ENCODE peak calls at places on chromosomes 4 and X, in five cellular contexts. T, M, S, Y and W are unnamed samples.

GRCh38 chr4:160233141-160233540 is 1130.3 kb downstream of the RAPGEF2 start:
- DNase-seq in Y (no peak), S (no peak), M (no peak), T (no peak), W (no peak)

GRCh38 chr4:80732010-80732409 is 298.5 kb upstream of the BMP3 start:
- DNase-seq in Y (no peak), S (no peak), M (no peak), T (no peak), W (no peak)

GRCh38 chr4:74934016-74934821 is 1.3 kb downstream of the PARM1 start:
- DNase-seq in T (peak), M (peak), Y (no peak), S (peak), W (no peak)

GRCh38 chr4:22901631-22902030 is 208.9 kb downstream of the GBA3 start:
- DNase-seq in Y (no peak), T (no peak), M (no peak), S (no peak), W (no peak)

GRCh38 chrX:356385-357034 is 30.2 kb downstream of the PPP2R3B start:
- DNase-seq in S (no peak), Y (no peak), T (no peak), M (no peak), W (no peak)

GRCh38 chrX:81890476-81890875 is 688.6 kb downstream of the SH3BGRL start:
- DNase-seq in M (no peak), T (no peak), Y (no peak), S (no peak), W (no peak)

GRCh38 chr4:88158360-88159136 is at the start of gene ABCG2:
- DNase-seq in Y (peak), M (peak), S (peak), T (peak), W (no peak)

GRCh38 chr4:113919611-113920010 is 59.8 kb downstream of the ARSJ start:
- DNase-seq in M (no peak), S (no peak), Y (no peak), T (no peak), W (no peak)

GRCh38 chrX:130775849-130776248 is 127.2 kb downstream of the ENOX2 start:
- DNase-seq in S (no peak), M (no peak), Y (no peak), T (no peak), W (no peak)

GRCh38 chrX:119816300-119816699 is 24.9 kb upstream of the RPL39 start:
- DNase-seq in S (no peak), Y (no peak), T (no peak), M (no peak), W (no peak)

GRCh38 chrX:100685284-100685996 is 41.4 kb downstream of the SRPX2 start:
- DNase-seq in M (peak), T (peak), Y (peak), S (peak), W (peak)

GRCh38 chr4:2497324-2497723 is 28.4 kb downstream of the RNF4 start:
- DNase-seq in S (no peak), Y (no peak), T (no peak), M (no peak), W (no peak)

GRCh38 chr4:7522452-7522851 is 87.7 kb upstream of the PSAPL1 start:
- DNase-seq in M (no peak), Y (no peak), S (no peak), T (no peak), W (no peak)

GRCh38 chrX:22634081-22634480 is 361.4 kb downstream of the CBLL2 start:
- DNase-seq in M (no peak), Y (no peak), T (no peak), S (no peak), W (no peak)

GRCh38 chr4:153517159-153517558 is 51.0 kb downstream of the TMEM131L start:
- DNase-seq in M (no peak), S (no peak), T (no peak), Y (no peak), W (no peak)

GRCh38 chrX:104659037-104659744 is 93.2 kb downstream of the IL1RAPL2 start:
- DNase-seq in M (peak), Y (no peak), T (peak), S (no peak), W (no peak)

GRCh38 chr4:84126061-84126787 is 372.9 kb downstream of the NKX6-1 start:
- DNase-seq in Y (no peak), T (no peak), M (no peak), S (no peak), W (no peak)

GRCh38 chr4:189304755-189305154 is 635.9 kb upstream of the FRG1 start:
- DNase-seq in Y (no peak), M (no peak), T (no peak), S (no peak), W (no peak)

GRCh38 chr4:186067757-186068385 is 1.1 kb upstream of the TLR3 start:
- DNase-seq in T (peak), S (peak), Y (peak), M (peak), W (no peak)

GRCh38 chr4:107870916-107871786 is 46.4 kb downstream of the SGMS2 start:
- DNase-seq in Y (no peak), T (no peak), S (no peak), M (no peak), W (no peak)

GRCh38 chrX:1152090-1152489 is 60.4 kb downstream of the CRLF2 start:
- DNase-seq in T (no peak), S (no peak), M (no peak), Y (no peak), W (no peak)

GRCh38 chrX:150574824-150575409 is 6.5 kb downstream of the MTM1 start:
- DNase-seq in S (no peak), M (no peak), T (no peak), Y (no peak), W (no peak)

GRCh38 chr4:71445819-71446218 is 107.0 kb downstream of the SLC4A4 start:
- DNase-seq in T (no peak), S (no peak), Y (no peak), M (no peak), W (no peak)
- H3K27ac ChIP-seq in T (no peak), S (no peak), Y (no peak), M (no peak), W (no peak)

GRCh38 chr4:184815046-184815877 is 10.5 kb downstream of the ACSL1 start:
- DNase-seq in Y (no peak), T (peak), M (peak), S (peak), W (peak)
- H3K27ac ChIP-seq in Y (no peak), T (peak), M (peak), S (no peak), W (no peak)

GRCh38 chr4:39510348-39510929 is 16.8 kb downstream of the UGDH start:
- DNase-seq in Y (no peak), M (no peak), S (no peak), T (no peak), W (no peak)

GRCh38 chr4:39502034-39502658 is 25.1 kb downstream of the UGDH start:
- DNase-seq in M (no peak), S (no peak), Y (no peak), T (no peak), W (no peak)

GRCh38 chr4:39505581-39505980 is 21.7 kb downstream of the UGDH start:
- DNase-seq in S (no peak), T (no peak), M (no peak), Y (no peak), W (no peak)
- H3K27ac ChIP-seq in S (no peak), T (no peak), M (no peak), Y (no peak), W (no peak)

DNA sequence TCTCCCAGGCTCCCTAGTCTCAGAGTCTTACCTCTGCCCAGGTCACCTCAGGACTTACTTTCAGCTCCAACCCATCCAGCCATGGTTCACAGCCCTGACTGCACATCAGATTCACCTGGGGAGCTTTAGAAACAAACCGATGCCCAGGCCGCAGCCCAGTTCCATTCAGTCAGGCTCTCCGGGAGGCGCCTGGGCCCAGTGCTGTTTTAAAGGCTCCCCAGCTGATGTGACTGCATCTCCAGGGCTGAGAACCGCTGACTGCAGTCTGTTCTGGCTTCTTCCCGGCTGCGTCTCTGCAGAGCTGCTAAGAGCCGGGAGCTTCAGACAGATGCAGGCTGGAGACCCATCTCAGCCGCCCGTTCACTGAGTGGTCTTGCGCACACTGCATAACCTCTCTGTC is 44.4 kb upstream of the LGI2 start:
- DNase-seq in M (no peak), S (no peak), Y (no peak), T (no peak), W (no peak)
- H3K27ac ChIP-seq in M (no peak), S (no peak), Y (no peak), T (no peak), W (no peak)

DNA sequence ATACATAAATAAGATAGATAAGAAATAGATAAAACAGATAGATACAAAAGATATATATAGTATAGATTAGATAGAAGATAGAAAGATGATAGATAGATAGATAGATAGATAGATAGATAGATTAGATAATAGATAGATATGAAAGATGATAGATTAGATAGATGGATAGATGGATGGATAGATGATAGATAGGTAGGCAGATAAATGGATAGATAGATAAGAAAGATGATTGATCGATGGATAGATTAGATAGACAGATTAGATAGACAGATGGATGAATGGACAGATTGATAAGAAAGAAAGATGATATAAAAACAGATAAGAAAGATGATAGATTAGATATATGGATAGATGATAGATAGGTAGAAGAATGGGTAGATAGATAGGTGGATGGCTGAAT is 90.3 kb downstream of the SMIM20 start:
- DNase-seq in T (no peak), Y (no peak), M (no peak), S (no peak), W (no peak)
- H3K27ac ChIP-seq in T (no peak), Y (no peak), M (no peak), S (no peak), W (no peak)